ENCODE peak calls at places on chromosomes 7 and 10, in seven cellular contexts. E, H, U, V, S, C and B are unnamed samples.

GRCh38 chr10:95360122-95360715 is 69.4 kb upstream of the PDLIM1 start:
- DNase-seq in E (peak), H (no peak), U (no peak), V (no peak), S (no peak), C (no peak), B (peak)

GRCh38 chr7:2639151-2639993 is 7.6 kb downstream of the TTYH3 start:
- DNase-seq in E (no peak), H (no peak), U (no peak), V (no peak), S (no peak), C (no peak), B (no peak)

GRCh38 chr10:71260622-71261325 is 48.4 kb downstream of the UNC5B start:
- DNase-seq in E (peak), H (no peak), U (peak), V (no peak), S (no peak), C (no peak), B (no peak)

GRCh38 chr7:27116962-27117686 is 13.4 kb downstream of the HOXA4 start:
- DNase-seq in E (no peak), H (no peak), U (no peak), V (no peak), S (no peak), C (no peak), B (no peak)

GRCh38 chr10:124649209-124649608 is 95.0 kb downstream of the FAM53B start:
- DNase-seq in E (no peak), H (no peak), U (no peak), V (no peak), S (peak), C (no peak), B (no peak)

GRCh38 chr7:110534241-110534931 is 556.5 kb upstream of the LRRN3 start:
- DNase-seq in E (peak), H (no peak), U (no peak), V (no peak), S (peak), C (peak), B (peak)

GRCh38 chr7:117559391-117559790 is 79.6 kb downstream of the CFTR start:
- DNase-seq in E (no peak), H (no peak), U (no peak), V (no peak), S (no peak), C (no peak), B (no peak)

GRCh38 chr10:44984671-44985101 is 6.1 kb upstream of the DEPP1 start:
- DNase-seq in E (no peak), H (no peak), U (no peak), V (no peak), S (no peak), C (no peak), B (no peak)

GRCh38 chr10:47371629-47372485 is 12.2 kb downstream of the ZNF488 start:
- DNase-seq in E (no peak), H (no peak), U (no peak), V (no peak), S (peak), C (no peak), B (no peak)

GRCh38 chr10:48493083-48493871 is 111.6 kb downstream of the ARHGAP22 start:
- DNase-seq in E (no peak), H (no peak), U (no peak), V (no peak), S (peak), C (no peak), B (no peak)

GRCh38 chr10:7192831-7193348 is 217.9 kb downstream of the SFMBT2 start:
- DNase-seq in E (no peak), H (no peak), U (no peak), V (no peak), S (no peak), C (no peak), B (no peak)

GRCh38 chr10:48366261-48366660 is 59.8 kb downstream of the MAPK8 start:
- DNase-seq in E (no peak), H (no peak), U (no peak), V (no peak), S (no peak), C (no peak), B (no peak)

GRCh38 chr7:134527979-134528371 is 608 bp downstream of the AKR1B10 start:
- DNase-seq in E (no peak), H (no peak), U (no peak), V (no peak), S (no peak), C (peak), B (no peak)

GRCh38 chr7:151686826-151687225 is 167.1 kb upstream of the RHEB start:
- DNase-seq in E (no peak), H (no peak), U (no peak), V (no peak), S (no peak), C (no peak), B (no peak)

GRCh38 chr10:30413996-30414576 is 19.9 kb upstream of the MAP3K8 start:
- DNase-seq in E (peak), H (no peak), U (peak), V (no peak), S (peak), C (peak), B (no peak)

GRCh38 chr10:25130911-25131310 is 43.9 kb upstream of the GPR158 start:
- DNase-seq in E (no peak), H (no peak), U (no peak), V (no peak), S (no peak), C (no peak), B (no peak)

DNA sequence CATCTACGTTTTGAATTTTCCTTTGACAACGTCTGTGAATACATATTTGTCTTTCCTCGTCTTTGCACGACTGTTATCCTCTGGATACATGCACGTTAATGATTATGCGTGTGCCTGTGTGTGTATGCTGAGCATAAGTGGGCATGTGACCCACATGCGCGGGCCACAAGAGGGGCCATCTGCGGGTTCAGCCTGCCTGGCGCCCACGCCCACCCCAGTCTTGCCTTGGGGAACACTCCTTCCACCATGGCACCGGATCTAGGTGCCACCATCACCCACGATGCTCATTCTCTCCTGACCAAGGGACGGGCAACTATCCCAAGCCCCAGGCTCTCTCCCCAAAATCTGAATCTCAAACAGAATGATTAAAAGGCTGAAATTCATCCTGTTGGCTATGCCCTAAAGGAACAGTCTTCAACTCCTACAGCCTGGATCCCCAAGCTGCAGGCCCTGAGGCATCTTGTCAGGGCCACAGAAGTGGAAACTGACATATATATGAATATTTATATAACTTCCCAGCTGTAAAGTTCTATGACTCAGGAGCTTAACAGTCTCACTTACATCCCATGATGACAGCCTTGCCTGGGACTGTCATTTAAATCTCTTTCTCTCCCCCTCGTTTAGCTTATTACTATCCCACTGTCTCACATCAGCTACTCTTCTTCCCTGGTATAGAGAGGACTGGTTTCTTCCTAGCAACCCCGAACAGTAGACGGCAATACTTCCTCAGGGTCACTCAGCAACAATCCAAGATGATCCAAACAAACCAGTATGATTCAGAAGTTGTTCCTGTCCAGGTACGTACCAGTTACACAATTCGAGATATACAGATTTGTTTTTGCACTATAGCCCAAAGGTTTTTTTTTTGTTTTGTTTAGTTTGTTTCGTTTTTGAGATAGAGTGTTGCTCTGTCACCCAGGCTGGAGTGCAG is 22.9 kb downstream of the KIAA1549 start:
- DNase-seq in E (no peak), H (no peak), U (no peak), V (no peak), S (no peak), C (no peak), B (peak)
- TF ChIP-seq JUND in E (no peak), H (no peak), U (no peak), V (no peak), S (no peak), C (no peak), B (no peak)

GRCh38 chr10:57165671-57166070 is 804.6 kb upstream of the ZWINT start:
- DNase-seq in E (no peak), H (no peak), U (no peak), V (no peak), S (no peak), C (no peak), B (no peak)

GRCh38 chr10:57162231-57162630 is 801.2 kb upstream of the ZWINT start:
- DNase-seq in E (no peak), H (no peak), U (no peak), V (no peak), S (no peak), C (no peak), B (no peak)

GRCh38 chr10:57161157-57161556 is 800.1 kb upstream of the ZWINT start:
- DNase-seq in E (no peak), H (no peak), U (no peak), V (no peak), S (no peak), C (no peak), B (no peak)
- TF ChIP-seq JUND in E (no peak), H (no peak), U (no peak), V (no peak), S (no peak), C (no peak), B (no peak)

GRCh38 chr7:90710466-90710850 is 114.3 kb downstream of the CDK14 start:
- DNase-seq in E (no peak), H (no peak), U (no peak), V (no peak), S (no peak), C (no peak), B (no peak)
- TF ChIP-seq JUND in E (no peak), H (no peak), U (no peak), V (no peak), S (no peak), C (no peak), B (no peak)

DNA sequence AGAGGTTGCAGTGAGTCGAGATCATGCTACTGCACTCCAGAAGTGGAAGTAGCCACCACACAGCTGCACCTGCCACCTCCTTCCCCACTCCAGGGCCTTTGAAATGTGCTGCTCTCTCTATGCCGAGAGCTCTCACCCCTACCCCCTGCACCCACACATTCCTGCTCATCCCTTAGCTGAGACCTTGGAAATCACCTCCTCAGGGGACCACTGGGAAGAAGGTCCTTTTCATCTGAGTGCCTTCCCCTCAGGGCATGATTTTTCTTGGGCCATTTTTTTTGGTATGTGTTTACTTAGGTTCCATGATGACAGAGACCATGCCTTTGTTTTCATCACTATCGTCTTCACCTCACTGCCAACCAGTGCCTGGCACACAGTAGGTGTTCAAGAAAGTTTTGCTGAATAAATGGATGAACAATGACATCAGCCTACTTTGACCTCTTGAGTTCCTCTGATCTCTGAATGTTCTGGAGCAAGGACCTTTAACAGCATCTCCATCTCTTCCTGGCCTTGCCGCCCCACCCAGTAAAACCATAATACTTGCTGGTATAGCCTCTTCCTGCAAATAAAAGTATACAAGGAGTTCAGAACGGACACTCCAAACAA is 166.6 kb upstream of the KLF14 start:
- DNase-seq in E (no peak), H (no peak), U (no peak), V (no peak), S (no peak), C (no peak), B (no peak)
- TF ChIP-seq JUND in E (no peak), H (no peak), U (no peak), V (no peak), S (no peak), C (no peak), B (no peak)